ENCODE peak calls at places on chromosomes 1 and 21, in four cellular contexts. C is A549, A is smooth muscle cell of the brain vasculature, E is mucosa of gallbladder. O is an unnamed sample.
A peak's percentile ranks its signal among the peaks of the same experiment; 100 is the strongest.

GRCh38 chr21:38985423-38986378 is 180.0 kb downstream of the ETS2 start:
- DNase-seq in C (no peak), A (peak; percentile 59), E (peak; percentile 65), O (no peak)

GRCh38 chr1:21305155-21305899 is 15.1 kb upstream of the ECE1 start:
- DNase-seq in C (no peak), A (no peak), E (no peak), O (no peak)

GRCh38 chr1:228291906-228292608 is 84.2 kb downstream of the OBSCN start:
- DNase-seq in C (no peak), A (no peak), E (no peak), O (no peak)

GRCh38 chr1:150263549-150263948 is 5.3 kb downstream of the APH1A start:
- DNase-seq in C (no peak), A (no peak), E (no peak), O (no peak)

GRCh38 chr1:108071601-108072000 is 106.6 kb upstream of the VAV3 start:
- DNase-seq in C (no peak), A (no peak), E (no peak), O (no peak)

GRCh38 chr1:153777648-153778047 is 2.4 kb downstream of the SLC27A3 start:
- DNase-seq in C (no peak), A (no peak), E (no peak), O (no peak)

GRCh38 chr1:47675721-47676120 is 237.9 kb downstream of the FOXD2 start:
- DNase-seq in C (no peak), A (no peak), E (no peak), O (no peak)

GRCh38 chr21:32392299-32392879 is 423 bp downstream of the URB1 start:
- DNase-seq in C (no peak), A (no peak), E (no peak), O (no peak)

GRCh38 chr1:151485685-151486255 is 25.4 kb upstream of the CGN start:
- DNase-seq in C (no peak), A (no peak), E (no peak), O (no peak)

GRCh38 chr1:206921772-206922265 is at the start of gene FCMR:
- DNase-seq in C (no peak), A (no peak), E (peak; percentile 41), O (no peak)

GRCh38 chr1:70685300-70686286 is 274.5 kb downstream of the CTH start:
- DNase-seq in C (peak; percentile 11), A (no peak), E (peak; percentile 75), O (peak; percentile 9)

GRCh38 chr1:244316986-244317655 is 134.6 kb downstream of the ADSS2 start:
- DNase-seq in C (no peak), A (no peak), E (no peak), O (no peak)

GRCh38 chr1:235409045-235409820 is 42.0 kb downstream of the TBCE start:
- DNase-seq in C (no peak), A (no peak), E (no peak), O (no peak)

GRCh38 chr1:231460614-231461013 is 38.5 kb upstream of the EGLN1 start:
- DNase-seq in C (no peak), A (no peak), E (peak; percentile 16), O (no peak)

GRCh38 chr1:239126881-239127280 is 259.5 kb upstream of the CHRM3 start:
- DNase-seq in C (no peak), A (no peak), E (no peak), O (no peak)

O was measured in 8988T.